ENCODE peak calls at places on chromosome 3, in eight cellular contexts. C is HS-27A; G is stimulated activated CD8-positive, alpha-beta memory T cell treated with anti-CD3 and anti-CD28 coated beads, Interleukin-7, amount 100 ng/mL, for 24 hours; O is left colon; T is GM03348; V is mucosa of gallbladder; U is NAMALWA; M is MG63. I is an unnamed sample.

GRCh38 chr3:179735321-179735720 is 82.5 kb downstream of the USP13 start:
- DNase-seq in C (no peak), G (no peak), O (no peak), T (no peak), V (no peak), U (no peak), M (no peak), I (no peak)

GRCh38 chr3:139657434-139657833 is 20.3 kb downstream of the NMNAT3 start:
- DNase-seq in C (no peak), G (no peak), O (no peak), T (no peak), V (no peak), U (no peak), M (no peak), I (no peak)

GRCh38 chr3:18843188-18843587 is 305.1 kb upstream of the KCNH8 start:
- DNase-seq in C (no peak), G (no peak), O (no peak), T (no peak), V (no peak), U (no peak), M (no peak), I (no peak)

GRCh38 chr3:74624301-74624700 is 9.8 kb upstream of the CNTN3 start:
- DNase-seq in C (no peak), G (no peak), O (no peak), T (peak; percentile 66), V (no peak), U (no peak), M (no peak), I (peak; percentile 93)

GRCh38 chr3:48633256-48633655 is 2.0 kb downstream of the SLC26A6 start:
- DNase-seq in C (no peak), G (no peak), O (no peak), T (no peak), V (no peak), U (no peak), M (no peak), I (no peak)

GRCh38 chr3:42839616-42840015 is 30.4 kb downstream of the ACKR2 start:
- DNase-seq in C (peak; percentile 34), G (no peak), O (peak; percentile 24), T (peak; percentile 85), V (peak; percentile 45), U (peak; percentile 76), M (peak; percentile 11), I (peak; percentile 84)

GRCh38 chr3:8647137-8647970 is 2.8 kb upstream of the SSUH2 start:
- DNase-seq in C (no peak), G (no peak), O (no peak), T (no peak), V (no peak), U (no peak), M (no peak), I (no peak)

GRCh38 chr3:50156991-50157493 is 1.9 kb downstream of the SEMA3F start:
- DNase-seq in C (no peak), G (no peak), O (peak; percentile 58), T (peak; percentile 47), V (no peak), U (no peak), M (no peak), I (peak; percentile 42)

GRCh38 chr3:146750196-146750595 is 145.1 kb upstream of the PLSCR5 start:
- DNase-seq in C (peak; percentile 14), G (no peak), O (no peak), T (no peak), V (no peak), U (no peak), M (no peak), I (peak; percentile 50)

GRCh38 chr3:159771865-159772611 is 216.6 kb upstream of the IL12A start:
- DNase-seq in C (no peak), G (no peak), O (no peak), T (no peak), V (no peak), U (no peak), M (no peak), I (no peak)

GRCh38 chr3:141279074-141279945 is 47.7 kb downstream of the PXYLP1 start:
- DNase-seq in C (no peak), G (no peak), O (no peak), T (peak; percentile 25), V (no peak), U (peak; percentile 31), M (no peak), I (peak; percentile 40)

GRCh38 chr3:123159926-123160635 is 41.7 kb upstream of the SEC22A start:
- DNase-seq in C (no peak), G (no peak), O (no peak), T (peak; percentile 67), V (no peak), U (no peak), M (no peak), I (peak; percentile 77)

GRCh38 chr3:99753268-99753975 is 64.2 kb upstream of the CMSS1 start:
- DNase-seq in C (no peak), G (no peak), O (peak; percentile 5), T (peak; percentile 54), V (no peak), U (peak; percentile 68), M (peak; percentile 39), I (peak; percentile 86)

GRCh38 chr3:128547368-128547987 is 54.5 kb upstream of the GATA2 start:
- DNase-seq in C (peak; percentile 22), G (no peak), O (no peak), T (peak; percentile 64), V (no peak), U (no peak), M (peak; percentile 49), I (peak; percentile 86)

GRCh38 chr3:68060186-68060585 is 405.8 kb upstream of the SUCLG2 start:
- DNase-seq in C (no peak), G (no peak), O (no peak), T (no peak), V (no peak), U (no peak), M (no peak), I (no peak)

GRCh38 chr3:12818273-12818672 is 21.8 kb downstream of the CAND2 start:
- DNase-seq in C (no peak), G (no peak), O (no peak), T (no peak), V (no peak), U (no peak), M (no peak), I (no peak)

GRCh38 chr3:183554377-183554776 is 1.1 kb downstream of the KLHL6 start:
- DNase-seq in C (no peak), G (no peak), O (no peak), T (no peak), V (no peak), U (peak; percentile 70), M (no peak), I (no peak)